ENCODE peak calls at places on chromosomes 6 and 20, in seven cellular contexts. One of them, this sample, is unnamed.

GRCh38 chr6:12336121-12336971 is 46.2 kb downstream of the EDN1 start:
- DNase-seq in HepG2: no peak
- DNase-seq in GM12878: no peak
- DNase-seq in HCT116: no peak
- DNase-seq in H1: no peak
- DNase-seq in SK-N-SH: no peak
- DNase-seq in K562: no peak
- DNase-seq in this sample: no peak

GRCh38 chr20:24316731-24317130 is 152.7 kb upstream of the SYNDIG1 start:
- DNase-seq in HepG2: no peak
- DNase-seq in GM12878: no peak
- DNase-seq in HCT116: no peak
- DNase-seq in H1: no peak
- DNase-seq in SK-N-SH: no peak
- DNase-seq in K562: no peak
- DNase-seq in this sample: no peak

GRCh38 chr6:123338394-123338793 is 298.4 kb downstream of the TRDN start:
- DNase-seq in HepG2: no peak
- DNase-seq in GM12878: no peak
- DNase-seq in HCT116: no peak
- DNase-seq in H1: no peak
- DNase-seq in SK-N-SH: no peak
- DNase-seq in K562: no peak
- DNase-seq in this sample: no peak

GRCh38 chr6:26224940-26225847 is 138.0 kb downstream of the HFE start:
- DNase-seq in HepG2: no peak
- DNase-seq in GM12878: no peak
- DNase-seq in HCT116: no peak
- DNase-seq in H1: peak
- DNase-seq in SK-N-SH: peak
- DNase-seq in K562: no peak
- DNase-seq in this sample: peak

GRCh38 chr20:37095108-37095608 is 639 bp downstream of the RBL1 start:
- DNase-seq in HepG2: peak
- DNase-seq in GM12878: no peak
- DNase-seq in HCT116: no peak
- DNase-seq in H1: no peak
- DNase-seq in SK-N-SH: peak
- DNase-seq in K562: peak
- DNase-seq in this sample: no peak

GRCh38 chr20:60900581-60900980 is 351.5 kb upstream of the CDH4 start:
- DNase-seq in HepG2: no peak
- DNase-seq in GM12878: no peak
- DNase-seq in HCT116: no peak
- DNase-seq in H1: no peak
- DNase-seq in SK-N-SH: no peak
- DNase-seq in K562: no peak
- DNase-seq in this sample: no peak

GRCh38 chr20:21607971-21608735 is 94.3 kb upstream of the NKX2-2 start:
- DNase-seq in HepG2: no peak
- DNase-seq in GM12878: no peak
- DNase-seq in HCT116: no peak
- DNase-seq in H1: no peak
- DNase-seq in SK-N-SH: peak
- DNase-seq in K562: no peak
- DNase-seq in this sample: peak

GRCh38 chr20:4375881-4376280 is 345.8 kb upstream of the PRND start:
- DNase-seq in HepG2: no peak
- DNase-seq in GM12878: no peak
- DNase-seq in HCT116: no peak
- DNase-seq in H1: no peak
- DNase-seq in SK-N-SH: no peak
- DNase-seq in K562: no peak
- DNase-seq in this sample: no peak

GRCh38 chr6:10425973-10426780 is 11.3 kb upstream of the TFAP2A start:
- DNase-seq in HepG2: peak
- DNase-seq in GM12878: no peak
- DNase-seq in HCT116: no peak
- DNase-seq in H1: peak
- DNase-seq in SK-N-SH: peak
- DNase-seq in K562: no peak
- DNase-seq in this sample: peak

GRCh38 chr20:5570031-5570430 is 180.2 kb upstream of the SHLD1 start:
- DNase-seq in HepG2: no peak
- DNase-seq in GM12878: no peak
- DNase-seq in HCT116: no peak
- DNase-seq in H1: no peak
- DNase-seq in SK-N-SH: no peak
- DNase-seq in K562: no peak
- DNase-seq in this sample: no peak

GRCh38 chr20:48722737-48723191 is 105.0 kb downstream of the PREX1 start:
- DNase-seq in HepG2: peak
- DNase-seq in GM12878: no peak
- DNase-seq in HCT116: no peak
- DNase-seq in H1: no peak
- DNase-seq in SK-N-SH: no peak
- DNase-seq in K562: no peak
- DNase-seq in this sample: no peak

GRCh38 chr6:134132494-134133141 is 80.2 kb upstream of the SLC2A12 start:
- DNase-seq in HepG2: no peak
- DNase-seq in GM12878: no peak
- DNase-seq in HCT116: no peak
- DNase-seq in H1: no peak
- DNase-seq in SK-N-SH: no peak
- DNase-seq in K562: no peak
- DNase-seq in this sample: no peak

GRCh38 chr20:25316506-25317190 is 68.8 kb downstream of the PYGB start:
- DNase-seq in HepG2: no peak
- DNase-seq in GM12878: no peak
- DNase-seq in HCT116: no peak
- DNase-seq in H1: no peak
- DNase-seq in SK-N-SH: no peak
- DNase-seq in K562: no peak
- DNase-seq in this sample: no peak

GRCh38 chr6:146041282-146041681 is 12.4 kb downstream of the GRM1 start:
- DNase-seq in HepG2: peak
- DNase-seq in GM12878: no peak
- DNase-seq in HCT116: peak
- DNase-seq in H1: peak
- DNase-seq in SK-N-SH: no peak
- DNase-seq in K562: no peak
- DNase-seq in this sample: peak

GRCh38 chr6:148999921-149000589 is 253.2 kb downstream of the UST start:
- DNase-seq in HepG2: no peak
- DNase-seq in GM12878: no peak
- DNase-seq in HCT116: no peak
- DNase-seq in H1: peak
- DNase-seq in SK-N-SH: no peak
- DNase-seq in K562: no peak
- DNase-seq in this sample: no peak

GRCh38 chr6:6331393-6331792 is 10.9 kb upstream of the F13A1 start:
- DNase-seq in HepG2: no peak
- DNase-seq in GM12878: peak
- DNase-seq in HCT116: no peak
- DNase-seq in H1: no peak
- DNase-seq in SK-N-SH: no peak
- DNase-seq in K562: no peak
- DNase-seq in this sample: no peak

GRCh38 chr6:159713984-159714383 is 13.3 kb upstream of the WTAP start:
- DNase-seq in HepG2: no peak
- DNase-seq in GM12878: no peak
- DNase-seq in HCT116: no peak
- DNase-seq in H1: no peak
- DNase-seq in SK-N-SH: no peak
- DNase-seq in K562: no peak
- DNase-seq in this sample: no peak

GRCh38 chr20:2245637-2246036 is 50.2 kb upstream of the TGM3 start:
- DNase-seq in HepG2: no peak
- DNase-seq in GM12878: no peak
- DNase-seq in HCT116: no peak
- DNase-seq in H1: peak
- DNase-seq in SK-N-SH: no peak
- DNase-seq in K562: no peak
- DNase-seq in this sample: no peak

GRCh38 chr6:129212081-129212480 is 329.1 kb downstream of the LAMA2 start:
- DNase-seq in HepG2: no peak
- DNase-seq in GM12878: no peak
- DNase-seq in HCT116: no peak
- DNase-seq in H1: no peak
- DNase-seq in SK-N-SH: no peak
- DNase-seq in K562: no peak
- DNase-seq in this sample: no peak
- TF ChIP-seq JUND in HepG2: no peak
- TF ChIP-seq JUND in GM12878: no peak
- TF ChIP-seq JUND in HCT116: no peak
- TF ChIP-seq JUND in H1: no peak
- TF ChIP-seq JUND in SK-N-SH: no peak
- TF ChIP-seq JUND in K562: no peak
- TF ChIP-seq JUND in this sample: no peak

DNA sequence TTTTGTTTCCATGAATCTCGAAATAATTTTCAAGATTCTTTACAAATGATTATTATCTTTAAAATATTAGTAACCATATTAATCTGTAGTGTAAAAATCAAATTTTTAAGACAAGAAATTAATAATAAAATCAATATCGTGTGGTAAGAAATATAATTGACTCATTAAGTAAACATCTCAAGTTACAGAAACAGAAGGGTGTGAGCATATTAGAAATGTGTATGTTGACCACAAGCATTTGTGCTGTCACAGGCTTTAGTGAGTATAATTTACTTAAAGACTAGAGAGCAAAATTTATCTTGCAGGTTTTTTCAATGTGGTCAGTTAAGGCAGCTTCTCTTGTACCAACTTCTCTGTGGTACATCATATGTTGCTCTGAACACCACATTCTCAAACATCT is 566.5 kb upstream of the IRAK1BP1 start:
- DNase-seq in HepG2: no peak
- DNase-seq in GM12878: no peak
- DNase-seq in HCT116: no peak
- DNase-seq in H1: no peak
- DNase-seq in SK-N-SH: no peak
- DNase-seq in K562: no peak
- DNase-seq in this sample: no peak
- TF ChIP-seq JUND in HepG2: no peak
- TF ChIP-seq JUND in GM12878: no peak
- TF ChIP-seq JUND in HCT116: no peak
- TF ChIP-seq JUND in H1: no peak
- TF ChIP-seq JUND in SK-N-SH: no peak
- TF ChIP-seq JUND in K562: no peak
- TF ChIP-seq JUND in this sample: no peak

GRCh38 chr6:35294308-35294945 is 3.2 kb upstream of the DEF6 start:
- DNase-seq in HepG2: peak
- DNase-seq in GM12878: no peak
- DNase-seq in HCT116: peak
- DNase-seq in H1: no peak
- DNase-seq in SK-N-SH: peak
- DNase-seq in K562: peak
- DNase-seq in this sample: peak

GRCh38 chr6:35296931-35297330 is 687 bp upstream of the DEF6 start:
- DNase-seq in HepG2: no peak
- DNase-seq in GM12878: no peak
- DNase-seq in HCT116: no peak
- DNase-seq in H1: no peak
- DNase-seq in SK-N-SH: no peak
- DNase-seq in K562: no peak
- DNase-seq in this sample: no peak

GRCh38 chr6:35293681-35294080 is 3.9 kb upstream of the DEF6 start:
- DNase-seq in HepG2: no peak
- DNase-seq in GM12878: no peak
- DNase-seq in HCT116: no peak
- DNase-seq in H1: no peak
- DNase-seq in SK-N-SH: no peak
- DNase-seq in K562: no peak
- DNase-seq in this sample: no peak

GRCh38 chr6:35295521-35296315 is 1.9 kb upstream of the DEF6 start:
- DNase-seq in HepG2: no peak
- DNase-seq in GM12878: no peak
- DNase-seq in HCT116: no peak
- DNase-seq in H1: no peak
- DNase-seq in SK-N-SH: no peak
- DNase-seq in K562: no peak
- DNase-seq in this sample: no peak

DNA sequence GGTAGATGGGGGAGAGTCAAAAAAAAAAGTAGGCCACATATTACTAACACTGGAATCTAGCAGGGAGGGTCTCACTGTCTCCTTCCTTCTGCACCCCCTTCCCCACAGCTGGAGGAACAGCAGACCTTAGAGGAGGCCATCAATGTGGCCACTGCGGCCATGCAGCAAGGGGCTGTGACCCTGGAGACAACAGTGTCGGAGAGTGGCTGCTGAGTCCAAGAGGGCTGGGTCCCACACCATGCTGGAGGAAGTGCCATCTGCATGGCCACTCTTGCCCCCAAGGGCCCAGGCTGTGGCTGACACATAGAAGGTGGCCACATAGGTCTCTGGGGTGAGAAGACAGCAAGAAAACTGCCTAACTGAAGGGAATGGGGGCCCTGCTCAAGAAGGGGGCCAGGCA is 2.6 kb upstream of the DEF6 start:
- DNase-seq in HepG2: no peak
- DNase-seq in GM12878: no peak
- DNase-seq in HCT116: no peak
- DNase-seq in H1: no peak
- DNase-seq in SK-N-SH: no peak
- DNase-seq in K562: no peak
- DNase-seq in this sample: no peak
- TF ChIP-seq JUND in HepG2: no peak
- TF ChIP-seq JUND in GM12878: no peak
- TF ChIP-seq JUND in HCT116: no peak
- TF ChIP-seq JUND in H1: no peak
- TF ChIP-seq JUND in SK-N-SH: no peak
- TF ChIP-seq JUND in K562: no peak
- TF ChIP-seq JUND in this sample: no peak

GRCh38 chr6:84065718-84066290 is 32.2 kb downstream of the MRAP2 start:
- DNase-seq in HepG2: no peak
- DNase-seq in GM12878: no peak
- DNase-seq in HCT116: no peak
- DNase-seq in H1: no peak
- DNase-seq in SK-N-SH: no peak
- DNase-seq in K562: no peak
- DNase-seq in this sample: no peak
- TF ChIP-seq JUND in HepG2: no peak
- TF ChIP-seq JUND in GM12878: no peak
- TF ChIP-seq JUND in HCT116: no peak
- TF ChIP-seq JUND in H1: no peak
- TF ChIP-seq JUND in SK-N-SH: no peak
- TF ChIP-seq JUND in K562: no peak
- TF ChIP-seq JUND in this sample: no peak

GRCh38 chr6:36594816-36595167 is 630 bp downstream of the SRSF3 start:
- DNase-seq in HepG2: no peak
- DNase-seq in GM12878: no peak
- DNase-seq in HCT116: no peak
- DNase-seq in H1: no peak
- DNase-seq in SK-N-SH: no peak
- DNase-seq in K562: no peak
- DNase-seq in this sample: no peak
- TF ChIP-seq JUND in HepG2: no peak
- TF ChIP-seq JUND in GM12878: no peak
- TF ChIP-seq JUND in HCT116: no peak
- TF ChIP-seq JUND in H1: no peak
- TF ChIP-seq JUND in SK-N-SH: no peak
- TF ChIP-seq JUND in K562: no peak
- TF ChIP-seq JUND in this sample: no peak